ENCODE peak calls at places on chromosomes 6 and 20, in ten cellular contexts. T, D, I, O, M, B, F, W, H and Z are unnamed samples.

GRCh38 chr6:20172842-20173456 is 39.3 kb downstream of the MBOAT1 start:
- DNase-seq in F (no peak), H (no peak), O (no peak), B (no peak), W (no peak), M (no peak), D (no peak), T (no peak), I (no peak), Z (no peak)

GRCh38 chr20:35002426-35003210 is 47.0 kb downstream of the MYH7B start:
- DNase-seq in M (no peak), D (no peak), W (no peak), H (no peak), T (no peak), B (no peak), O (no peak), I (no peak), F (no peak), Z (peak; percentile 44)

GRCh38 chr20:19404836-19405235 is 192.4 kb downstream of the SLC24A3 start:
- DNase-seq in H (no peak), M (no peak), D (no peak), O (no peak), B (no peak), T (no peak), F (no peak), W (no peak), I (no peak), Z (no peak)

GRCh38 chr6:157088841-157089240 is 234.5 kb downstream of the TMEM242 start:
- DNase-seq in M (no peak), T (no peak), B (no peak), D (no peak), H (no peak), O (no peak), I (no peak), F (no peak), W (no peak), Z (no peak)

GRCh38 chr20:7161690-7162089 is 394.2 kb downstream of the BMP2 start:
- DNase-seq in I (no peak), M (no peak), T (peak; percentile 29), D (no peak), O (peak; percentile 19), F (no peak), H (no peak), B (no peak), W (peak; percentile 17), Z (no peak)

GRCh38 chr6:134065706-134066105 is 13.3 kb upstream of the SLC2A12 start:
- DNase-seq in D (no peak), F (no peak), I (no peak), H (peak; percentile 61), W (no peak), O (no peak), B (peak; percentile 26), M (peak; percentile 8), T (no peak), Z (no peak)

GRCh38 chr6:71404145-71404966 is 115.7 kb downstream of the OGFRL1 start:
- DNase-seq in B (no peak), I (no peak), T (peak; percentile 98), H (peak; percentile 83), O (no peak), M (no peak), W (no peak), F (no peak), D (no peak), Z (no peak)

GRCh38 chr6:55543633-55544309 is 35.2 kb downstream of the HMGCLL1 start:
- DNase-seq in I (no peak), O (no peak), D (no peak), H (no peak), B (no peak), W (no peak), F (no peak), M (no peak), T (no peak), Z (no peak)

GRCh38 chr6:125748534-125749111 is 809 bp upstream of the HEY2 start:
- DNase-seq in T (peak; percentile 15), O (peak; percentile 27), B (no peak), F (peak; percentile 2), H (no peak), D (no peak), M (no peak), I (no peak), W (no peak), Z (no peak)

GRCh38 chr20:53611449-53611894 is 17.8 kb upstream of the ZNF217 start:
- DNase-seq in I (no peak), D (no peak), F (no peak), M (no peak), B (no peak), O (no peak), T (peak; percentile 96), H (peak; percentile 99), W (peak; percentile 15), Z (peak; percentile 76)

GRCh38 chr6:87736809-87737540 is 34.9 kb upstream of the AKIRIN2 start:
- DNase-seq in M (no peak), F (no peak), I (no peak), W (no peak), B (no peak), H (no peak), T (no peak), D (no peak), O (no peak), Z (no peak)

GRCh38 chr6:33688006-33688405 is 23.5 kb downstream of the UQCC2 start:
- DNase-seq in F (no peak), O (no peak), W (no peak), I (no peak), M (no peak), T (no peak), D (no peak), B (no peak), H (no peak), Z (no peak)

GRCh38 chr6:113690255-113690956 is 166.7 kb upstream of the MARCKS start:
- DNase-seq in F (no peak), D (no peak), W (no peak), I (no peak), O (no peak), B (peak; percentile 8), M (no peak), H (peak; percentile 85), T (peak; percentile 91), Z (no peak)

GRCh38 chr6:146595981-146596731 is 2.6 kb upstream of the ADGB start:
- DNase-seq in O (no peak), M (no peak), D (peak; percentile 22), T (peak; percentile 57), I (no peak), H (no peak), B (no peak), F (no peak), W (no peak), Z (no peak)

GRCh38 chr6:55100729-55101128 is 73.6 kb upstream of the HCRTR2 start:
- DNase-seq in D (no peak), M (no peak), W (no peak), I (no peak), O (no peak), B (no peak), T (no peak), F (no peak), H (no peak), Z (no peak)

GRCh38 chr20:32457476-32457986 is 99.4 kb downstream of the ASXL1 start:
- DNase-seq in O (peak; percentile 84), I (peak; percentile 75), T (peak; percentile 82), D (peak; percentile 83), H (peak; percentile 59), M (no peak), W (peak; percentile 85), F (no peak), B (no peak), Z (peak; percentile 83)

GRCh38 chr6:29925341-29926080 is 16.8 kb upstream of the HLA-A start:
- DNase-seq in W (no peak), I (no peak), D (no peak), O (no peak), M (no peak), F (no peak), H (no peak), T (no peak), B (no peak), Z (no peak)

GRCh38 chr6:72466471-72466870 is 155.4 kb upstream of the KCNQ5 start:
- DNase-seq in B (no peak), F (no peak), O (no peak), W (no peak), M (no peak), T (no peak), D (no peak), I (no peak), H (no peak), Z (no peak)

GRCh38 chr6:43465978-43466377 is 10.6 kb upstream of the DLK2 start:
- DNase-seq in B (no peak), D (no peak), W (no peak), M (no peak), T (no peak), I (no peak), O (no peak), H (no peak), F (no peak), Z (no peak)

GRCh38 chr20:35929301-35929700 is 25.0 kb downstream of the SCAND1 start:
- DNase-seq in M (no peak), W (no peak), T (no peak), F (no peak), B (no peak), D (no peak), I (no peak), O (no peak), H (no peak), Z (no peak)

GRCh38 chr6:157860505-157860991 is 37.5 kb downstream of the SNX9 start:
- DNase-seq in I (no peak), T (peak; percentile 26), W (no peak), B (no peak), O (no peak), H (no peak), D (no peak), M (no peak), F (no peak), Z (no peak)

GRCh38 chr20:5065489-5066383 is 54.0 kb downstream of the PCNA start:
- DNase-seq in D (peak; percentile 45), H (peak; percentile 98), F (no peak), W (peak; percentile 94), T (peak; percentile 97), I (no peak), M (no peak), O (no peak), B (no peak), Z (peak; percentile 68)

GRCh38 chr20:46583411-46584214 is 33.2 kb upstream of the OCSTAMP start:
- DNase-seq in W (no peak), F (no peak), I (no peak), T (no peak), O (no peak), H (no peak), M (no peak), D (no peak), B (no peak), Z (peak; percentile 24)

GRCh38 chr6:15443119-15443518 is 197.2 kb downstream of the JARID2 start:
- DNase-seq in H (peak; percentile 94), F (no peak), T (peak; percentile 80), B (no peak), O (no peak), D (no peak), W (no peak), I (no peak), M (no peak), Z (no peak)

GRCh38 chr6:25962368-25963127 is at the start of gene TRIM38:
- DNase-seq in H (peak; percentile 95), T (peak; percentile 88), B (no peak), I (no peak), F (peak; percentile 38), D (peak; percentile 74), W (peak; percentile 74), M (peak; percentile 72), O (peak; percentile 18), Z (peak; percentile 91)